ENCODE peak calls at places on chromosome 11, in eight cellular contexts. One of them, this sample, is unnamed.

GRCh38 chr11:35909866-35910265 is 34.0 kb upstream of the LDLRAD3 start:
- DNase-seq in colonic mucosa: no peak
- DNase-seq in A549: no peak
- DNase-seq in Panc1: no peak
- DNase-seq in transverse colon: no peak
- DNase-seq in fibroblast of the aortic adventitia: no peak
- DNase-seq in Caco-2: no peak
- DNase-seq in epithelial cell of esophagus: no peak
- DNase-seq in this sample: no peak

GRCh38 chr11:120224872-120225371 is 14.1 kb downstream of the OAF start:
- DNase-seq in transverse colon: no peak
- DNase-seq in colonic mucosa: no peak
- DNase-seq in epithelial cell of esophagus: no peak
- DNase-seq in Panc1: no peak
- DNase-seq in Caco-2: no peak
- DNase-seq in A549: no peak
- DNase-seq in fibroblast of the aortic adventitia: no peak
- DNase-seq in this sample: no peak

GRCh38 chr11:3224730-3225098 is 6.1 kb upstream of the MRGPRG start:
- DNase-seq in Panc1: no peak
- DNase-seq in colonic mucosa: no peak
- DNase-seq in A549: no peak
- DNase-seq in fibroblast of the aortic adventitia: no peak
- DNase-seq in Caco-2: no peak
- DNase-seq in epithelial cell of esophagus: no peak
- DNase-seq in transverse colon: no peak
- DNase-seq in this sample: no peak

GRCh38 chr11:123478352-123478986 is 48.4 kb downstream of the GRAMD1B start:
- DNase-seq in Caco-2: peak
- DNase-seq in colonic mucosa: peak
- DNase-seq in transverse colon: peak
- DNase-seq in fibroblast of the aortic adventitia: peak
- DNase-seq in epithelial cell of esophagus: peak
- DNase-seq in Panc1: peak
- DNase-seq in A549: peak
- DNase-seq in this sample: peak

GRCh38 chr11:128133501-128133900 is 453.9 kb downstream of the ETS1 start:
- DNase-seq in transverse colon: no peak
- DNase-seq in fibroblast of the aortic adventitia: no peak
- DNase-seq in Panc1: no peak
- DNase-seq in Caco-2: no peak
- DNase-seq in colonic mucosa: no peak
- DNase-seq in epithelial cell of esophagus: no peak
- DNase-seq in A549: no peak
- DNase-seq in this sample: no peak

GRCh38 chr11:44556735-44557409 is 8.6 kb upstream of the CD82 start:
- DNase-seq in colonic mucosa: peak
- DNase-seq in A549: no peak
- DNase-seq in transverse colon: peak
- DNase-seq in Panc1: no peak
- DNase-seq in Caco-2: no peak
- DNase-seq in epithelial cell of esophagus: peak
- DNase-seq in fibroblast of the aortic adventitia: peak
- DNase-seq in this sample: peak

GRCh38 chr11:2787816-2788750 is 88.3 kb upstream of the KCNQ1OT1 start:
- DNase-seq in Caco-2: peak
- DNase-seq in Panc1: no peak
- DNase-seq in A549: no peak
- DNase-seq in colonic mucosa: peak
- DNase-seq in transverse colon: peak
- DNase-seq in epithelial cell of esophagus: no peak
- DNase-seq in fibroblast of the aortic adventitia: no peak
- DNase-seq in this sample: no peak

GRCh38 chr11:73176145-73176891 is 34.2 kb upstream of the FCHSD2 start:
- DNase-seq in epithelial cell of esophagus: no peak
- DNase-seq in A549: no peak
- DNase-seq in Panc1: no peak
- DNase-seq in transverse colon: no peak
- DNase-seq in fibroblast of the aortic adventitia: no peak
- DNase-seq in colonic mucosa: no peak
- DNase-seq in Caco-2: peak
- DNase-seq in this sample: no peak

DNA sequence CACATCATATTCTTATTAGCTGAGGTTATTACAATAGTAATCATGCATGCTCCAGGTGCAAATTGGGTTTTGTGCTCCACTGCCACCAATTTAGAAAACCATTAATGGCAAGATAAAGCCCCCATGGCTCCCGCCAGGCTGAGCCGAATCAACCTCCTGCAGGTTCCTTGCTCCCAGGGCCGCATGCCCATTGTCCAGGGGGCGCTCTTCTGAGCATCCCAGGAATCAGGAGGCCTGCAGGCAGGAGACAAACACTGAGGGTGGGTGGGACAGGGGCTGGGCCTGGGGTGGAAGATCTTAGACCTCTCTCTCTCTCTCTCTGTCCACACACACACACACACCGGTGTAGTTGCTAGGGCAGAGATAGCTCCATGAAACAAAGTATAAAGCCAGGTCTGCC is 57.4 kb downstream of the BUD13 start:
- DNase-seq in Caco-2: no peak
- DNase-seq in epithelial cell of esophagus: no peak
- DNase-seq in transverse colon: no peak
- DNase-seq in A549: no peak
- DNase-seq in colonic mucosa: no peak
- DNase-seq in Panc1: no peak
- DNase-seq in fibroblast of the aortic adventitia: no peak
- DNase-seq in this sample: no peak
- TF ChIP-seq CTCF in Caco-2: no peak
- TF ChIP-seq CTCF in epithelial cell of esophagus: no peak
- TF ChIP-seq CTCF in transverse colon: no peak
- TF ChIP-seq CTCF in A549: no peak
- TF ChIP-seq CTCF in colonic mucosa: no peak
- TF ChIP-seq CTCF in Panc1: no peak
- TF ChIP-seq CTCF in fibroblast of the aortic adventitia: no peak
- TF ChIP-seq CTCF in this sample: no peak

GRCh38 chr11:67117176-67117575 is 1.9 kb upstream of the KDM2A start:
- DNase-seq in Caco-2: no peak
- DNase-seq in A549: no peak
- DNase-seq in colonic mucosa: no peak
- DNase-seq in transverse colon: no peak
- DNase-seq in epithelial cell of esophagus: no peak
- DNase-seq in Panc1: no peak
- DNase-seq in fibroblast of the aortic adventitia: no peak
- DNase-seq in this sample: no peak

GRCh38 chr11:67118801-67119576 is at the start of gene KDM2A:
- DNase-seq in colonic mucosa: peak
- DNase-seq in epithelial cell of esophagus: peak
- DNase-seq in Panc1: peak
- DNase-seq in Caco-2: peak
- DNase-seq in A549: peak
- DNase-seq in fibroblast of the aortic adventitia: peak
- DNase-seq in transverse colon: peak
- DNase-seq in this sample: peak

GRCh38 chr11:67118059-67118766 is 850 bp upstream of the KDM2A start:
- DNase-seq in Caco-2: peak
- DNase-seq in Panc1: no peak
- DNase-seq in epithelial cell of esophagus: peak
- DNase-seq in A549: peak
- DNase-seq in transverse colon: peak
- DNase-seq in colonic mucosa: peak
- DNase-seq in fibroblast of the aortic adventitia: no peak
- DNase-seq in this sample: no peak

GRCh38 chr11:67119577-67120391 is 721 bp downstream of the KDM2A start:
- DNase-seq in A549: peak
- DNase-seq in Caco-2: peak
- DNase-seq in transverse colon: peak
- DNase-seq in Panc1: peak
- DNase-seq in fibroblast of the aortic adventitia: no peak
- DNase-seq in epithelial cell of esophagus: peak
- DNase-seq in colonic mucosa: peak
- DNase-seq in this sample: no peak

DNA sequence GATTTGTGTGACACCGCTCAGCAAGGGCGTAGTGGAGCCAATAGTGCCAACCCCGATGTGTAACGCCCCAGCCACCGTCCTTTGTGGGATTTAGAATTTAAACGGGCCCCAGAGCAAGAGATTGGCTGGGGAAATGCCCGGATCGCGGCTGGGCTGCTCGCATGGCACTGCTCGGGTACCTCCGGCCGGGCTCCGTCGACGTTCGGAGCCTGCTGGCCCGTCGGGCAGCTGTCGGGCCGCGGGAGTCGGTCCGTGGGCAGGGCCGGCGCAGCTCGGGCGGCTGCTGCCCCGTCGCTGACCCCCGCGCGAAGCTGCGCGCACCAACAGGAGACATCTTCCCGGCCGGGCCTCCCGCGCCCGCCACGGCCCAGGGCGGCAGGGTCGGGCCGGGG is 1.4 kb upstream of the KDM2A start:
- DNase-seq in Panc1: no peak
- DNase-seq in colonic mucosa: peak
- DNase-seq in transverse colon: peak
- DNase-seq in epithelial cell of esophagus: no peak
- DNase-seq in A549: no peak
- DNase-seq in Caco-2: peak
- DNase-seq in fibroblast of the aortic adventitia: no peak
- DNase-seq in this sample: no peak
- H3K4me3 ChIP-seq in Panc1: peak
- H3K4me3 ChIP-seq in colonic mucosa: peak
- H3K4me3 ChIP-seq in transverse colon: peak
- H3K4me3 ChIP-seq in epithelial cell of esophagus: no peak
- H3K4me3 ChIP-seq in A549: no peak
- H3K4me3 ChIP-seq in Caco-2: peak
- H3K4me3 ChIP-seq in fibroblast of the aortic adventitia: no peak
- H3K4me3 ChIP-seq in this sample: no peak

DNA sequence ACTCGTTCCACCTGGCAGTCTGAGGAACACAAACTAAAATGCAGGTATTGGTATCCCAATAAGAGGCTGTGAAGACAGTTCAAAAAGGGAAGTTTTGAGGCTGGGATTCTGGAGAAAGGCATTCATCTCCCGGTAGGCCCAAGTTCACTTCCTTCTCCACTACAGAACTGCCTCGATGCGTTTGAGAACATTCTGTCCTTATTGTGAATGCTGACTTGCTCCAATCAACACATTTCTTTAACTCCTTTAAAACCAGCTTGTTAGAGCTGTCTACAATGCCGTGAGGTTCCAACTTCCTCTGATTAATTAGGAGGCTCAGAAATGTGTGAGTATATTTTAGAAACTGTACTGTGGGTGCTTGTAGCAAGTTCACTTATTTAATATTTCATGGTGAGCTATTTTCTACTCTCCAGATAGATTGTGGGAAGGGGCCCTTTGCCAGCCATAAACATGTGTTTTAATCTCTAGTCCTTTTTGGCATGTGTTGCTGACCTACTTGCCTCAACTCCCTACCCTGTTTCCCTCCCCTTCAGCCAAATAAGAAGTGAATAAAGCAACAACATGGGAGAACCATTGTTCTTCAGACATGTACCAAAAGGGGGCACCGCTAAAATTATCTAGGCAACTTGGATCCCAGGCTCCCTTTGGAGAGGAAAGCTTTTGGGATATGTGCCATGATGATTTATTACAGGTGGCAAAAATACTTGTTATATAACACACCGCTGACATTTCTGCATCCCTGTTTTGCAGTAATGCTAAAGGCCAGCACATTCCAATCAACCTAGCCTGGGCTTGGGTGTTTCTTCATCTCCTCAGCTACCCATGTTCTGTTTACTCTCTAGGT is 245.6 kb downstream of the BLID start:
- DNase-seq in Caco-2: no peak
- DNase-seq in colonic mucosa: no peak
- DNase-seq in fibroblast of the aortic adventitia: peak
- DNase-seq in Panc1: no peak
- DNase-seq in transverse colon: no peak
- DNase-seq in A549: no peak
- DNase-seq in epithelial cell of esophagus: peak
- DNase-seq in this sample: no peak
- TF ChIP-seq CTCF in Caco-2: no peak
- TF ChIP-seq CTCF in colonic mucosa: no peak
- TF ChIP-seq CTCF in fibroblast of the aortic adventitia: peak
- TF ChIP-seq CTCF in Panc1: peak
- TF ChIP-seq CTCF in transverse colon: no peak
- TF ChIP-seq CTCF in A549: no peak
- TF ChIP-seq CTCF in epithelial cell of esophagus: no peak
- TF ChIP-seq CTCF in this sample: no peak

DNA sequence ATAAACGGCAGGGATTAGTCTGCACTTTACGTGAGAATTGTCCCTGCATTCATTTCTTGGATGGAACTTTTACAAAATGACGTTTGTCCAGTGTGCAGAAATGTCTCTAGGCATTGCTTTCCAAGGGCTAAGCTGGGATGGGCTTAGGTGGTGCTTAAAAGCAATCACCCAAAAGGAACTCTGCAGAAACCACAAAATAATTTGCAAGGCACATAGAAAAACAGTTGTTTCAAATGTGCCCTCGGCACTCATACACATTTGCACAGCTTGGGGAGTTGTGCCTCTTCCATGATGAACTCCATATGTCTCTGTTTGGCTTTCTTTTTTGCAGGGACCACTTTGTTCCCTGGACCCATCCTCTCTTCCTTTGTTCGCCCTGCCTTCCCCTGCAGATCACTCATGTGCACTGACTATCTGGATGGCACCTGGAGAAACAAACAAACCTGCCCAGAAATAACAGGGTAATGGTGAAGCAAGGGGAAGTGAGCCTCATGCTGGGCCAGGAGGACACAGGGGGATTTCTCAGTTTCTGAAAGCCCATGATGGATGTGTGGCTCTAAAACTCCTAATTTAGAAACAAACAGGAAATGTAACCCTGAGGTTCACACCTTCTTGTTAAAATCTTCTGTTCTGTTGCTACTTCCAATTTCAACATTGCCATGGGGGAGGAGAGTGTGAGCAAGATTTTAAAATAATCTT is 150.2 kb downstream of the SNX19 start:
- DNase-seq in A549: no peak
- DNase-seq in Caco-2: no peak
- DNase-seq in fibroblast of the aortic adventitia: no peak
- DNase-seq in epithelial cell of esophagus: no peak
- DNase-seq in colonic mucosa: no peak
- DNase-seq in Panc1: no peak
- DNase-seq in transverse colon: no peak
- DNase-seq in this sample: no peak
- H3K4me3 ChIP-seq in A549: no peak
- H3K4me3 ChIP-seq in Caco-2: no peak
- H3K4me3 ChIP-seq in fibroblast of the aortic adventitia: no peak
- H3K4me3 ChIP-seq in epithelial cell of esophagus: no peak
- H3K4me3 ChIP-seq in colonic mucosa: no peak
- H3K4me3 ChIP-seq in Panc1: no peak
- H3K4me3 ChIP-seq in transverse colon: no peak
- H3K4me3 ChIP-seq in this sample: no peak

GRCh38 chr11:76810151-76810853 is 27.1 kb downstream of the TSKU start:
- DNase-seq in transverse colon: peak
- DNase-seq in A549: no peak
- DNase-seq in Panc1: no peak
- DNase-seq in colonic mucosa: peak
- DNase-seq in Caco-2: peak
- DNase-seq in epithelial cell of esophagus: peak
- DNase-seq in fibroblast of the aortic adventitia: peak
- DNase-seq in this sample: no peak
- TF ChIP-seq CTCF in transverse colon: peak
- TF ChIP-seq CTCF in A549: peak
- TF ChIP-seq CTCF in Panc1: peak
- TF ChIP-seq CTCF in colonic mucosa: no peak
- TF ChIP-seq CTCF in Caco-2: peak
- TF ChIP-seq CTCF in epithelial cell of esophagus: peak
- TF ChIP-seq CTCF in fibroblast of the aortic adventitia: peak
- TF ChIP-seq CTCF in this sample: peak

This sample was measured in astrocyte of the spinal cord.